ENCODE peak calls at places on chromosomes 6 and 20, in nine cellular contexts. One of them, this sample, is unnamed.

GRCh38 chr6:157221049-157221816 is 102.1 kb downstream of the TMEM242 start:
- DNase-seq in breast epithelium: peak; percentile 94
- DNase-seq in IMR-90: peak; percentile 63
- DNase-seq in psoas muscle: peak; percentile 91
- DNase-seq in mucosa of descending colon: peak; percentile 94
- DNase-seq in suprapubic skin: peak; percentile 92
- DNase-seq in PC-9: peak; percentile 88
- DNase-seq in heart right ventricle: peak; percentile 85
- DNase-seq in fibroblast of lung: peak; percentile 59
- DNase-seq in this sample: no peak

GRCh38 chr20:30168025-30168799 is 1089.3 kb upstream of the DEFB115 start:
- DNase-seq in breast epithelium: no peak
- DNase-seq in IMR-90: no peak
- DNase-seq in psoas muscle: no peak
- DNase-seq in mucosa of descending colon: peak; percentile 37
- DNase-seq in suprapubic skin: no peak
- DNase-seq in PC-9: no peak
- DNase-seq in heart right ventricle: peak; percentile 43
- DNase-seq in fibroblast of lung: no peak
- DNase-seq in this sample: no peak

GRCh38 chr6:77368660-77369313 is 94.5 kb downstream of the HTR1B start:
- DNase-seq in breast epithelium: no peak
- DNase-seq in IMR-90: peak; percentile 38
- DNase-seq in psoas muscle: peak; percentile 57
- DNase-seq in mucosa of descending colon: peak; percentile 56
- DNase-seq in suprapubic skin: no peak
- DNase-seq in PC-9: peak; percentile 62
- DNase-seq in heart right ventricle: peak; percentile 41
- DNase-seq in fibroblast of lung: no peak
- DNase-seq in this sample: peak; percentile 28

GRCh38 chr20:17502105-17502504 is 29.1 kb downstream of the BFSP1 start:
- DNase-seq in breast epithelium: no peak
- DNase-seq in IMR-90: no peak
- DNase-seq in psoas muscle: no peak
- DNase-seq in mucosa of descending colon: no peak
- DNase-seq in suprapubic skin: peak; percentile 29
- DNase-seq in PC-9: no peak
- DNase-seq in heart right ventricle: no peak
- DNase-seq in fibroblast of lung: no peak
- DNase-seq in this sample: no peak

GRCh38 chr6:110471966-110472365 is 4.4 kb downstream of the SLC22A16 start:
- DNase-seq in breast epithelium: no peak
- DNase-seq in IMR-90: no peak
- DNase-seq in psoas muscle: no peak
- DNase-seq in mucosa of descending colon: no peak
- DNase-seq in suprapubic skin: no peak
- DNase-seq in PC-9: no peak
- DNase-seq in heart right ventricle: no peak
- DNase-seq in fibroblast of lung: no peak
- DNase-seq in this sample: no peak

GRCh38 chr20:44594730-44595129 is 12.4 kb downstream of the PKIG start:
- DNase-seq in breast epithelium: no peak
- DNase-seq in IMR-90: peak; percentile 96
- DNase-seq in psoas muscle: peak; percentile 66
- DNase-seq in mucosa of descending colon: no peak
- DNase-seq in suprapubic skin: no peak
- DNase-seq in PC-9: no peak
- DNase-seq in heart right ventricle: peak; percentile 48
- DNase-seq in fibroblast of lung: peak; percentile 81
- DNase-seq in this sample: no peak

GRCh38 chr6:71608646-71609045 is 277.7 kb upstream of the RIMS1 start:
- DNase-seq in breast epithelium: no peak
- DNase-seq in IMR-90: no peak
- DNase-seq in psoas muscle: no peak
- DNase-seq in mucosa of descending colon: no peak
- DNase-seq in suprapubic skin: no peak
- DNase-seq in PC-9: no peak
- DNase-seq in heart right ventricle: no peak
- DNase-seq in fibroblast of lung: peak; percentile 37
- DNase-seq in this sample: no peak

GRCh38 chr6:42030585-42031506 is 19.5 kb upstream of the TAF8 start:
- DNase-seq in breast epithelium: no peak
- DNase-seq in IMR-90: no peak
- DNase-seq in psoas muscle: peak; percentile 64
- DNase-seq in mucosa of descending colon: no peak
- DNase-seq in suprapubic skin: no peak
- DNase-seq in PC-9: peak; percentile 71
- DNase-seq in heart right ventricle: peak; percentile 46
- DNase-seq in fibroblast of lung: peak; percentile 39
- DNase-seq in this sample: peak; percentile 73

GRCh38 chr20:49983848-49984408 is 1.1 kb downstream of the SNAI1 start:
- DNase-seq in breast epithelium: no peak
- DNase-seq in IMR-90: peak; percentile 49
- DNase-seq in psoas muscle: no peak
- DNase-seq in mucosa of descending colon: no peak
- DNase-seq in suprapubic skin: no peak
- DNase-seq in PC-9: no peak
- DNase-seq in heart right ventricle: peak; percentile 38
- DNase-seq in fibroblast of lung: peak; percentile 42
- DNase-seq in this sample: no peak

GRCh38 chr20:51985013-51985415 is 182.7 kb upstream of the SALL4 start:
- DNase-seq in breast epithelium: no peak
- DNase-seq in IMR-90: peak; percentile 96
- DNase-seq in psoas muscle: no peak
- DNase-seq in mucosa of descending colon: no peak
- DNase-seq in suprapubic skin: no peak
- DNase-seq in PC-9: peak; percentile 18
- DNase-seq in heart right ventricle: no peak
- DNase-seq in fibroblast of lung: peak; percentile 95
- DNase-seq in this sample: peak; percentile 60

GRCh38 chr6:132596201-132596600 is 6.7 kb upstream of the TAAR5 start:
- DNase-seq in breast epithelium: no peak
- DNase-seq in IMR-90: no peak
- DNase-seq in psoas muscle: no peak
- DNase-seq in mucosa of descending colon: no peak
- DNase-seq in suprapubic skin: no peak
- DNase-seq in PC-9: no peak
- DNase-seq in heart right ventricle: no peak
- DNase-seq in fibroblast of lung: no peak
- DNase-seq in this sample: no peak

GRCh38 chr20:10561302-10561701 is 112.5 kb downstream of the JAG1 start:
- DNase-seq in breast epithelium: no peak
- DNase-seq in IMR-90: no peak
- DNase-seq in psoas muscle: no peak
- DNase-seq in mucosa of descending colon: no peak
- DNase-seq in suprapubic skin: no peak
- DNase-seq in PC-9: no peak
- DNase-seq in heart right ventricle: no peak
- DNase-seq in fibroblast of lung: no peak
- DNase-seq in this sample: no peak
- H3K4me1 ChIP-seq in breast epithelium: no peaks in the 10 kb centered on the region
- H3K4me1 ChIP-seq in IMR-90: peaks cover 15% of the 10 kb centered on the region
- H3K4me1 ChIP-seq in psoas muscle: no peaks in the 10 kb centered on the region
- H3K4me1 ChIP-seq in mucosa of descending colon: no peaks in the 10 kb centered on the region
- H3K4me1 ChIP-seq in suprapubic skin: peaks cover 33% of the 10 kb centered on the region
- H3K4me1 ChIP-seq in PC-9: peaks cover 51% of the 10 kb centered on the region
- H3K4me1 ChIP-seq in heart right ventricle: peaks cover 3% of the 10 kb centered on the region
- H3K4me1 ChIP-seq in fibroblast of lung: peaks cover 8% of the 10 kb centered on the region
- H3K4me1 ChIP-seq in this sample: peaks cover 18% of the 10 kb centered on the region

DNA sequence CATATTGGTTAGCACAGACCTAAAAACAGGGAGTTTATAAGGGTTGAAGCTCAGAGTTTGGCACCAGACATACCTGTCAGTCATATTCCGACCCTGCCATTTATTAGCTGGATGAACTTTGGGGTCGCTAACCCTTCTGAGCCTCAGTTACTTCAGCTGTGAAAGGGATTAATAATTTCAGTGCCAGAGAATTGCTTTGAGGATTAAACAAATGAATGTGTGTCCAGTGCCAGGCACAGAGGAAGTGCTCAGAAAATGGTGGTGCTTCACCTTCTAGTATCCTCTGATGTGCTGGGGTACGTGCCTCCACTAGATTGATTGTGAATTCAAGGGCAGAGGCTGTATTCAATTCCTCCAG is 4.1 kb upstream of the EPB41L1 start:
- DNase-seq in breast epithelium: no peak
- DNase-seq in IMR-90: no peak
- DNase-seq in psoas muscle: no peak
- DNase-seq in mucosa of descending colon: no peak
- DNase-seq in suprapubic skin: no peak
- DNase-seq in PC-9: no peak
- DNase-seq in heart right ventricle: no peak
- DNase-seq in fibroblast of lung: no peak
- DNase-seq in this sample: no peak
- TF ChIP-seq CTCF in breast epithelium: no peak
- TF ChIP-seq CTCF in IMR-90: no peak
- TF ChIP-seq CTCF in psoas muscle: no peak
- TF ChIP-seq CTCF in mucosa of descending colon: no peak
- TF ChIP-seq CTCF in suprapubic skin: no peak
- TF ChIP-seq CTCF in PC-9: no peak
- TF ChIP-seq CTCF in heart right ventricle: no peak
- TF ChIP-seq CTCF in fibroblast of lung: no peak
- TF ChIP-seq CTCF in this sample: no peak

GRCh38 chr20:24990810-24991252 is 1.7 kb downstream of the APMAP start:
- DNase-seq in breast epithelium: no peak
- DNase-seq in IMR-90: no peak
- DNase-seq in psoas muscle: no peak
- DNase-seq in mucosa of descending colon: no peak
- DNase-seq in suprapubic skin: peak; percentile 65
- DNase-seq in PC-9: no peak
- DNase-seq in heart right ventricle: no peak
- DNase-seq in fibroblast of lung: no peak
- DNase-seq in this sample: no peak
- H3K4me1 ChIP-seq in breast epithelium: peaks cover 3% of the 10 kb centered on the region
- H3K4me1 ChIP-seq in IMR-90: no peaks in the 10 kb centered on the region
- H3K4me1 ChIP-seq in psoas muscle: peaks cover 31% of the 10 kb centered on the region
- H3K4me1 ChIP-seq in mucosa of descending colon: peaks cover 23% of the 10 kb centered on the region
- H3K4me1 ChIP-seq in suprapubic skin: peaks cover 48% of the 10 kb centered on the region
- H3K4me1 ChIP-seq in PC-9: peaks cover 40% of the 10 kb centered on the region
- H3K4me1 ChIP-seq in heart right ventricle: peaks cover 44% of the 10 kb centered on the region
- H3K4me1 ChIP-seq in fibroblast of lung: no peaks in the 10 kb centered on the region
- H3K4me1 ChIP-seq in this sample: peaks cover 9% of the 10 kb centered on the region

DNA sequence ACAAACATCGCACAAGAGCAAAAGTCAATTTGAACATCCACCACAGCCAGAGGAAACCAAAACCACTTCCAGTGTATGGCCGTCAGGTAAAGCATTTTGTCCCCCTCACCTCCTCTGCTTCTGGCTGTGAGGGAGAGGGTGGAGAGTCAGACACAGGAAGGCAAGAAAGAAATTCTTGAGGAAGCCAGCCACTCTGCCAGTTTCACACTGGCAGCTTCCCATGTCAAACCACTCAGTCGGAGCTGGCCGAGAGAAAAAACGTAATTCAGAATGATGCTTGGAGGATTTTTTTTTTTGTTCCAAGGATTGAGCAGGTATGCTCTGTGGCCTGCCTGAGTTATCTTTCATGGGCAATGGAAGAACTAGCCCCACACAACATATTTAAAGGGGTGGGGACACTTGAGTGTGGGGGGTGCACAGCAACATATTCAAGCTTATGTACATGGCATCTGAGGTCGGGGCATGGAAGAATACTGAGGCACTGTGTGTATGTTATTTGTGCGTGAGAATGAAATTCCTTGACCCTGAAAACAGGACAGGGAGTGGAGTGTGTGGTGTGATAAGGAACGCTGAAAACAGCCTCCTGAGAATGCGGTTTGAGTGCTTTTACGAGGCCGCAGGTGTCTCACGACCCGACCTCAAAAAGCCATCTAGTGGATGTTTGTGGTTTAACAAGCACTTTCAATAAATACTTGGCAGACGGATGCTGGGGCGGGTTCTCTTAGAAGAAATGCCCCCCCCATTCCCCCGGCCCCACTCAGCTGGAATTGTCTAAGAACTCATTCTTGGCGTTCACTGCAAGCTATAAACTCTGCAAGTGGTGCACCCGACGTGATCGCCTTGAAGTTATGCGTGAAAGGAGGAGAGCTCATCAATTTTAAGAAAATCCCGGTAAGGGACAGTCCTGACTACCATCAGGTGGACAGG is 27.5 kb upstream of the ZBTB22 start:
- DNase-seq in breast epithelium: peak; percentile 54
- DNase-seq in IMR-90: peak; percentile 81
- DNase-seq in psoas muscle: peak; percentile 64
- DNase-seq in mucosa of descending colon: peak; percentile 52
- DNase-seq in suprapubic skin: peak; percentile 89
- DNase-seq in PC-9: peak; percentile 55
- DNase-seq in heart right ventricle: peak; percentile 27
- DNase-seq in fibroblast of lung: peak; percentile 93
- DNase-seq in this sample: peak; percentile 91
- TF ChIP-seq CTCF in breast epithelium: no peak
- TF ChIP-seq CTCF in IMR-90: peak; percentile 50
- TF ChIP-seq CTCF in psoas muscle: peak; percentile 51
- TF ChIP-seq CTCF in mucosa of descending colon: peak; percentile 43
- TF ChIP-seq CTCF in suprapubic skin: peak; percentile 54
- TF ChIP-seq CTCF in PC-9: peak; percentile 80
- TF ChIP-seq CTCF in heart right ventricle: peak; percentile 62
- TF ChIP-seq CTCF in fibroblast of lung: peak; percentile 58
- TF ChIP-seq CTCF in this sample: peak; percentile 58

GRCh38 chr20:59678286-59678685 is 73.9 kb downstream of the PHACTR3 start:
- DNase-seq in breast epithelium: no peak
- DNase-seq in IMR-90: no peak
- DNase-seq in psoas muscle: no peak
- DNase-seq in mucosa of descending colon: no peak
- DNase-seq in suprapubic skin: no peak
- DNase-seq in PC-9: no peak
- DNase-seq in heart right ventricle: no peak
- DNase-seq in fibroblast of lung: no peak
- DNase-seq in this sample: no peak

GRCh38 chr20:59678951-59679350 is 74.6 kb downstream of the PHACTR3 start:
- DNase-seq in breast epithelium: no peak
- DNase-seq in IMR-90: no peak
- DNase-seq in psoas muscle: no peak
- DNase-seq in mucosa of descending colon: no peak
- DNase-seq in suprapubic skin: no peak
- DNase-seq in PC-9: no peak
- DNase-seq in heart right ventricle: no peak
- DNase-seq in fibroblast of lung: no peak
- DNase-seq in this sample: no peak

GRCh38 chr20:59676126-59676876 is 72.0 kb downstream of the PHACTR3 start:
- DNase-seq in breast epithelium: no peak
- DNase-seq in IMR-90: no peak
- DNase-seq in psoas muscle: no peak
- DNase-seq in mucosa of descending colon: no peak
- DNase-seq in suprapubic skin: no peak
- DNase-seq in PC-9: no peak
- DNase-seq in heart right ventricle: no peak
- DNase-seq in fibroblast of lung: no peak
- DNase-seq in this sample: no peak

GRCh38 chr20:59677586-59677985 is 73.2 kb downstream of the PHACTR3 start:
- DNase-seq in breast epithelium: no peak
- DNase-seq in IMR-90: no peak
- DNase-seq in psoas muscle: no peak
- DNase-seq in mucosa of descending colon: no peak
- DNase-seq in suprapubic skin: no peak
- DNase-seq in PC-9: no peak
- DNase-seq in heart right ventricle: no peak
- DNase-seq in fibroblast of lung: no peak
- DNase-seq in this sample: no peak

DNA sequence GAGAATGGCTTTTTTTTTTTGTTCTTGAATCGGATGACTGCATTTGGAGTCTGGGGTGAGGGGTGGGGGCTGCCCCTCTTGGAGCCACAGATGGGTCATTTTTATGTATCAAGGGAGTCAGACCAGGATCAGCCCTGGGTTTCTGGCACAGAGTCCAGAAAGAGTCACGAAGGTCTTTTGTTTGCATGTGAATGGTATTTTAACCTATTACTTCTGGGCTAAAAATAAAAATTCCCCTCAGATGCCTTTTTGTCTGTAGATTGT is 72.5 kb downstream of the PHACTR3 start:
- DNase-seq in breast epithelium: no peak
- DNase-seq in IMR-90: no peak
- DNase-seq in psoas muscle: no peak
- DNase-seq in mucosa of descending colon: no peak
- DNase-seq in suprapubic skin: no peak
- DNase-seq in PC-9: no peak
- DNase-seq in heart right ventricle: no peak
- DNase-seq in fibroblast of lung: no peak
- DNase-seq in this sample: no peak
- H3K4me1 ChIP-seq in breast epithelium: no peaks in the 10 kb centered on the region
- H3K4me1 ChIP-seq in IMR-90: no peaks in the 10 kb centered on the region
- H3K4me1 ChIP-seq in psoas muscle: no peaks in the 10 kb centered on the region
- H3K4me1 ChIP-seq in mucosa of descending colon: no peaks in the 10 kb centered on the region
- H3K4me1 ChIP-seq in suprapubic skin: no peaks in the 10 kb centered on the region
- H3K4me1 ChIP-seq in PC-9: no peaks in the 10 kb centered on the region
- H3K4me1 ChIP-seq in heart right ventricle: no peaks in the 10 kb centered on the region
- H3K4me1 ChIP-seq in fibroblast of lung: no peaks in the 10 kb centered on the region
- H3K4me1 ChIP-seq in this sample: no peaks in the 10 kb centered on the region